ENCODE peak calls at places on chromosomes 5 and 9, in nine cellular contexts. K is CD8-positive, alpha-beta T cell; Q is A549; U is left ventricle myocardium inferior; C is astrocyte of the spinal cord; Y is epithelial cell of esophagus; B is MM.1S; N is GM23338; H is lower leg skin. A is an unnamed sample.

GRCh38 chr9:109507421-109507838 is 9.3 kb upstream of the PTPN3 start:
- DNase-seq in H (no peak), C (peak; percentile 77), Q (peak; percentile 81), K (no peak), U (no peak), B (no peak), Y (peak; percentile 65), N (no peak), A (no peak)

GRCh38 chr9:107246259-107247254 is 36.5 kb upstream of the RAD23B start:
- DNase-seq in C (peak; percentile 15), N (peak; percentile 71), B (no peak), Q (peak; percentile 43), U (no peak), K (no peak), Y (no peak), H (no peak), A (no peak)

GRCh38 chr5:109655841-109656240 is 33.9 kb upstream of the MAN2A1 start:
- DNase-seq in U (no peak), H (no peak), N (no peak), B (no peak), C (peak; percentile 14), K (no peak), Q (no peak), Y (peak; percentile 49), A (no peak)

GRCh38 chr9:134847138-134847537 is 33.5 kb upstream of the FCN2 start:
- DNase-seq in Q (no peak), U (no peak), N (no peak), K (no peak), B (no peak), Y (no peak), C (no peak), H (no peak), A (no peak)

GRCh38 chr9:6473149-6473548 is 60.1 kb downstream of the UHRF2 start:
- DNase-seq in H (no peak), U (no peak), Y (no peak), Q (no peak), B (no peak), N (no peak), K (no peak), C (no peak), A (no peak)

GRCh38 chr9:134469041-134469875 is 143.0 kb downstream of the RXRA start:
- DNase-seq in N (no peak), K (no peak), B (no peak), Q (no peak), C (peak; percentile 33), Y (no peak), U (peak; percentile 57), H (no peak), A (peak; percentile 90)

GRCh38 chr9:64128572-64128971 is 1156.4 kb downstream of the FOXD4L5 start:
- DNase-seq in C (no peak), N (no peak), B (no peak), Y (peak; percentile 1), U (no peak), Q (peak; percentile 2), H (no peak), K (no peak), A (no peak)

GRCh38 chr5:54524704-54525103 is 7.1 kb downstream of the SNX18 start:
- DNase-seq in Y (no peak), Q (no peak), C (peak; percentile 63), K (no peak), B (no peak), H (no peak), N (no peak), U (peak; percentile 41), A (peak; percentile 80)

GRCh38 chr5:61159841-61160240 is 2.4 kb downstream of the SMIM15 start:
- DNase-seq in C (no peak), H (no peak), Y (no peak), N (no peak), B (no peak), K (no peak), U (no peak), Q (no peak), A (no peak)

GRCh38 chr5:39249560-39250274 is 30.4 kb upstream of the FYB1 start:
- DNase-seq in K (no peak), Q (no peak), H (no peak), N (no peak), U (no peak), B (no peak), C (no peak), Y (peak; percentile 62), A (no peak)

DNA sequence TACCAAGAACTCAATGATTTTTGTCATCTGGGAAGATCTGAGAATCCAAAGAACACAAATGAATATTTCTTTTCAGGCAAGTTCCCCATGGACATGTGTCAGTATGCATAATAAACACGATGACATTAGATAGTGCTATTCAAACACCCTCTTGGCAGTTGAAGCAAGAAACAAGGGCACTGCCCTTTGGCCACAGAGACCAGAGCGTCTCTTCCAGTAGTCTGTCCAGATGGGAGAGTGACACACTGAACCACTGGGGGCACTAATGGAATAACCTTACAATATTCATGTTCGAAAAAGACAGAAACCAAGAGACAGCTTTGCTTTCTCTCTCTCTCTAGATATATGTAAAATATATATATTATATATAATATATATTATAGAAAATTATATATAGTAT is 301.9 kb downstream of the CTNND2 start:
- DNase-seq in U (no peak), C (no peak), Y (no peak), H (no peak), Q (no peak), B (no peak), N (no peak), K (no peak), A (no peak)
- H3K4me3 ChIP-seq in U (no peak overlapping the region), C (no peak overlapping the region), Y (no peak overlapping the region), H (no peak overlapping the region), Q (no peak overlapping the region), B (no peak overlapping the region), N (no peak overlapping the region), K (no peak overlapping the region), A (no peak overlapping the region)

GRCh38 chr5:14145356-14146334 is 2.5 kb downstream of the TRIO start:
- DNase-seq in U (no peak), C (peak; percentile 85), N (no peak), B (no peak), Y (no peak), H (no peak), K (no peak), Q (no peak), A (no peak)
- H3K4me3 ChIP-seq in U (peak overlapping the region; percentile 93), C (peak overlapping the region; percentile 91), N (peak overlapping the region; percentile 96), B (peak overlapping the region; percentile 77), Y (peak overlapping the region; percentile 88), H (no peak overlapping the region), K (peak overlapping the region; percentile 60), Q (peak overlapping the region; percentile 97), A (peak overlapping the region; percentile 93)

GRCh38 chr9:15377625-15378252 is 44.9 kb upstream of the SNAPC3 start:
- DNase-seq in Y (peak; percentile 10), H (no peak), C (no peak), Q (no peak), B (no peak), U (no peak), K (no peak), N (peak; percentile 7), A (no peak)
- H3K4me3 ChIP-seq in Y (no peak overlapping the region), H (no peak overlapping the region), C (no peak overlapping the region), Q (no peak overlapping the region), B (no peak overlapping the region), U (no peak overlapping the region), K (no peak overlapping the region), N (no peak overlapping the region), A (no peak overlapping the region)

DNA sequence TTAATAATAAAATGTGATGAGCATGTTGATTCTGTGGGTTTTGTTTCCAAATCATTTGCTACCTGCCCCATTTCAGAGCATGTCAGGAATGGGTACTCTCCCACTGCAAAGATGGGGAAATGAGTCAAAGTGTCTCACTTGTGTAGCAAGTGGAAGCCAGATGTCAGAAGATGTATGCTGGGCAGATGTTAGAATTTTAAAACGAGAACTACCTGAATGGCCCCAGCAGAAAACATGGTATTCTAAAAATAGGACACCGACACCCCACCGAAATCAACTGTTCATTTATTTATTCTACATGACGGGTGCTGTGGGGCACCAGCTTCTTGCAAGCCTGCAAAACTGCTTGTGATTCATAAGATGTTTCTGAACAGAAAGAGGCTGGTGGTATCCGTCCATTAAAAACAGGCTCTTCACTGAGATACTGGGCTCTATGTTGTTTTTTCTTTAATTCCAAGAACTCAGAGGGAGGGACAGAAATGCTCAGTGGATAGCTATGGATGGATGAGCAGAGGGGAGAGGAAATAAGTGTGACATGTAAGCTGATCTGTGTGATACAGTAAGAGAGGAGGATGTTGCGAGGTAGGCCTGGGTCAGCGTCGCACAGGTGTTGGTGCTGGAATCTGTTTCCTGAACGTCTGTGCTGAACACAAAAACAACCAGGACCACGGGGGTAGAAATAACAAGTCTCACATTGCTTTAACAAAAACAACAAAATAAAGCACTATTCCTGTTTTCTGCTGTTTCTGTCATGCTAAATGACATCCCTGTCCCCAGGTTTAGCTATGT is 157.2 kb downstream of the EFNA5 start:
- DNase-seq in U (no peak), C (peak; percentile 19), K (no peak), N (no peak), Q (no peak), H (no peak), B (peak; percentile 50), Y (peak; percentile 18), A (no peak)
- H3K4me3 ChIP-seq in U (no peak overlapping the region), C (no peak overlapping the region), K (no peak overlapping the region), N (no peak overlapping the region), Q (no peak overlapping the region), H (no peak overlapping the region), B (no peak overlapping the region), Y (no peak overlapping the region), A (no peak overlapping the region)

GRCh38 chr5:173330856-173331206 is 2.6 kb upstream of the STC2 start:
- DNase-seq in N (no peak), K (no peak), C (no peak), U (no peak), Y (no peak), Q (no peak), B (no peak), H (peak; percentile 80), A (no peak)

GRCh38 chr5:173330151-173330855 is 2.1 kb upstream of the STC2 start:
- DNase-seq in U (no peak), K (no peak), B (no peak), Y (no peak), H (no peak), Q (no peak), C (no peak), N (peak; percentile 74), A (no peak)

GRCh38 chr5:173328896-173329369 is 719 bp upstream of the STC2 start:
- DNase-seq in Q (peak; percentile 69), H (peak; percentile 79), B (no peak), Y (peak; percentile 91), C (peak; percentile 63), N (peak; percentile 78), K (no peak), U (no peak), A (no peak)

GRCh38 chr5:173327948-173328895 is at the start of gene STC2:
- DNase-seq in C (peak; percentile 91), N (peak; percentile 99), B (peak; percentile 25), Y (peak; percentile 91), H (peak; percentile 90), K (no peak), Q (peak; percentile 91), U (peak; percentile 83), A (peak; percentile 83)

DNA sequence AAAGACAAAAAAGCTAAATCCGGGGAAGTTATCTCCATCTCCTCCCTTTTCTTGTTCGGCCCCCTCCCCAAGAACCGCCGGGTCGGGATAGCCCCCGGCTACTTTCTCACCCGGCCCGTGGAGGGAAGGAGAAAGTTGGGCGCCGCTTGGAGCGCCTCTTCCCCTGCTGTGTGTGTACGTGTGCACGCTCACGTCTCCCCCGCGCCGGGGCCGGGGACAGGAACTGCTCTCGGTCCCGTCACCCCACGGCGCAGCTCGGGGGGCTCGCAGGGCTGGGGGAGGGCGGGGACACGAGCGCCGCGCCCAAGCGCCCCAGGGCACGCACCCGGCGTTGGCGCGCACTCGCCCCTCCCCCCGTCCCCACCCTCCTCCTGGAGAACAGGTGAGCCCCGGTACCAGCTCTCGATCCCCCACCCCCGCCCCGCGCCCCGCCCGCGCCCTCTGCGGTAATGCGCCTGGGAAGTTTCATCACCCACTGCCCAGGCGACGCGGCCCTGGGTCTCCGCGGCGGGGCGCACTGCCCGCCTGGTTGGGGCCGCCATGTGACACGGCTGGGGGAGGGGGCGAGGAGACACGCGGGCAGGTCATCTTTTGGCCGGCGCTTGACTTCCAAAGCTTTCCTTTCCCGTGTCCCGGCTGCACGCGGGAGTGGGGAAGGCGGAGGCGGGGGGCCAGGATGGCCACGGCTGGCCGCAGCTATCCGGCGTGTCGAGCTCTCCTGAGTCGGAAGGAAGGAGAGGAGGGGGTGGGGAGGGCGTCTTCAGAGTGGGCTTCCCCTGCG is 1.3 kb upstream of the STC2 start:
- DNase-seq in K (no peak), C (peak; percentile 23), N (peak; percentile 88), U (no peak), H (peak; percentile 80), Q (peak; percentile 59), Y (peak; percentile 41), B (no peak), A (no peak)
- H3K4me3 ChIP-seq in K (no peak overlapping the region), C (peak overlapping the region; percentile 80), N (peak overlapping the region; percentile 99), U (peak overlapping the region; percentile 66), H (no peak overlapping the region), Q (peak overlapping the region; percentile 87), Y (peak overlapping the region; percentile 61), B (no peak overlapping the region), A (peak overlapping the region; percentile 56)

A was measured in sigmoid colon.